ENCODE peak calls at places on chromosomes 3 and 15, in six cellular contexts. F is ovary, X is vagina, L is cardiac muscle cell, I is tibial artery, Y is stomach. J is an unnamed sample.

GRCh38 chr3:12227833-12228232 is 61.0 kb upstream of the PPARG start:
- DNase-seq in L (peak; percentile 92), X (no peak), F (no peak), Y (no peak), I (no peak), J (no peak)

GRCh38 chr15:81016253-81017068 is 15.7 kb downstream of the TLNRD1 start:
- DNase-seq in L (no peak), Y (no peak), F (no peak), I (no peak), X (no peak), J (no peak)

GRCh38 chr15:50148362-50148963 is 29.4 kb upstream of the ATP8B4 start:
- DNase-seq in X (no peak), Y (no peak), F (no peak), L (peak; percentile 87), I (no peak), J (peak; percentile 35)

GRCh38 chr3:33117461-33117860 is 3.6 kb downstream of the CRTAP start:
- DNase-seq in Y (no peak), X (no peak), I (no peak), F (no peak), L (no peak), J (no peak)

GRCh38 chr15:39920510-39921273 is 626 bp upstream of the GPR176 start:
- DNase-seq in Y (peak; percentile 74), F (peak; percentile 85), X (no peak), L (peak; percentile 87), I (peak; percentile 89), J (peak; percentile 86)

GRCh38 chr3:127035672-127036071 is 52.8 kb downstream of the PLXNA1 start:
- DNase-seq in F (peak; percentile 84), L (peak; percentile 91), I (peak; percentile 86), X (no peak), Y (peak; percentile 82), J (peak; percentile 38)

GRCh38 chr3:187870360-187871203 is 125.3 kb upstream of the BCL6 start:
- DNase-seq in I (no peak), Y (no peak), X (no peak), F (no peak), L (no peak), J (no peak)

GRCh38 chr3:70832811-70833509 is 520.5 kb upstream of the MDFIC2 start:
- DNase-seq in X (no peak), Y (no peak), L (peak; percentile 81), I (no peak), F (no peak), J (no peak)

GRCh38 chr15:70902105-70902504 is 9.5 kb downstream of the LRRC49 start:
- DNase-seq in X (no peak), L (peak; percentile 74), F (no peak), Y (no peak), I (no peak), J (no peak)

GRCh38 chr15:24745276-24745675 is 69.7 kb downstream of the NPAP1 start:
- DNase-seq in F (no peak), Y (no peak), I (no peak), L (no peak), X (no peak), J (no peak)

GRCh38 chr3:113745273-113746068 is 578 bp downstream of the NAA50 start:
- DNase-seq in I (peak; percentile 84), X (peak; percentile 91), Y (peak; percentile 70), L (peak; percentile 89), F (peak; percentile 67), J (peak; percentile 75)
- H3K4me1 ChIP-seq in I (peaks cover 25% of the 10 kb centered on the region), X (peaks cover 66% of the 10 kb centered on the region), Y (peaks cover 72% of the 10 kb centered on the region), L (peaks cover 18% of the 10 kb centered on the region), F (peaks cover 7% of the 10 kb centered on the region), J (no peaks in the 10 kb centered on the region)

GRCh38 chr3:120622870-120623718 is 27.0 kb downstream of the NDUFB4 start:
- DNase-seq in F (no peak), Y (no peak), X (no peak), L (no peak), I (no peak), J (peak; percentile 61)
- H3K4me1 ChIP-seq in F (no peaks in the 10 kb centered on the region), Y (no peaks in the 10 kb centered on the region), X (no peaks in the 10 kb centered on the region), L (no peaks in the 10 kb centered on the region), I (no peaks in the 10 kb centered on the region), J (no peaks in the 10 kb centered on the region)

GRCh38 chr3:65733459-65733858 is 305.3 kb downstream of the MAGI1 start:
- DNase-seq in F (no peak), L (no peak), Y (no peak), X (no peak), I (no peak), J (no peak)
- H3K4me1 ChIP-seq in F (no peaks in the 10 kb centered on the region), L (peaks cover 3% of the 10 kb centered on the region), Y (peaks cover 25% of the 10 kb centered on the region), X (peaks cover 9% of the 10 kb centered on the region), I (peaks cover 11% of the 10 kb centered on the region), J (peaks cover 17% of the 10 kb centered on the region)

GRCh38 chr15:98683821-98684220 is 35.5 kb downstream of the IGF1R start:
- DNase-seq in Y (no peak), I (no peak), F (no peak), X (no peak), L (no peak), J (no peak)
- H3K4me1 ChIP-seq in Y (peaks cover 67% of the 10 kb centered on the region), I (peaks cover 29% of the 10 kb centered on the region), F (peaks cover 27% of the 10 kb centered on the region), X (peaks cover 84% of the 10 kb centered on the region), L (peaks cover 22% of the 10 kb centered on the region), J (peaks cover 39% of the 10 kb centered on the region)

DNA sequence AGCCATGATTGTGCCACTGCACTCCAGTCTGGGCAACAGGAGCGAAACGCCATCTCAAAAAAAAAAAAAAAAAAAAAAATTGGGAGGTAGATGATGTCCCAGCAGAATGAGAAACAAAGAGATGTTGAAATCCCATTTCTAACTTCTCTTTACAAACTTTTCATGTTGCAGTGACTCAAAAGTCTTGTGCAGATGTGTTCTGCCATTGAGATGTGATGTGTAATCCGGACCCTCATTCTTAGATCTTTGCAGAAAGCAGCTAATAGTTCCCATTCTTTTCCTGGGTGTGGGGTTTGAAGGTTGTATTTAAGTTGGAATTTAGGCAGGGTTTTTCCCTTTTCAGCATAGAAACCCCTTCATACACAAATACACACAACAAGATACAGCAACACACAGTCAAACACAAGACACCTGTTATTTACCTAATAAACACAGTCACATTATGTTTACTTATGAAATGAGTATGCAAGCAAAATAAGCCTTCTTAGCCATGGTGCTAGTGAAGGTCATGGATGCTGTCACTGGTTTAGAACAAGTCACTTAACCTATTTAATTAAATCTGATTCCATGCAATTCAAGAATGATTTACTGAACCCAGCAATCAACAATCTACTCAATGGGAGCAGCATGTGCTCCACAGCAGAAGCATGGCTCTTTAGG is 14.9 kb downstream of the SIAH2 start:
- DNase-seq in Y (no peak), L (no peak), I (no peak), F (no peak), X (no peak), J (no peak)
- H3K4me1 ChIP-seq in Y (peaks cover 100% of the 10 kb centered on the region), L (peaks cover 7% of the 10 kb centered on the region), I (peaks cover 40% of the 10 kb centered on the region), F (peaks cover 36% of the 10 kb centered on the region), X (peaks cover 100% of the 10 kb centered on the region), J (no peaks in the 10 kb centered on the region)

DNA sequence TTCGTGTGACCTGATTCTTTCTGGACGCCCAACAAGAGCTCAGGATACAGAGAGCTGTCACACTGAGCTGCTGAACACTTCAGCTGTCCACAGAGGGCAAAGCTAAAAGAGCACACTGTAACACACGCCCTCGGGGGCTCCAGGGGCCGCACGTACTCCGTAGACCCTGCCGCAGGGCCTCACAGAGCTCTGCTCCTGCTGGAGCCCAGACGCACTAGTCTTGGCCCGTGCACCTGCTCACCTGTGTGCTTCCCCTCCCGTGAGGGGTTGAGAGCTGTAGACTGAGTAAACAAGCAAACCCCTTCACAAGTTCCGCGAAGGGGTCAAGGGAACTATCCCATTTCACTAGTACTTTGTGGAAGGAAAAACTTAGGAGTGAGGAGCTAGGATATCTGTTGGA is 30.7 kb upstream of the TUSC7 start:
- DNase-seq in F (no peak), I (no peak), L (no peak), Y (no peak), X (no peak), J (no peak)
- H3K4me1 ChIP-seq in F (no peaks in the 10 kb centered on the region), I (no peaks in the 10 kb centered on the region), L (no peaks in the 10 kb centered on the region), Y (no peaks in the 10 kb centered on the region), X (no peaks in the 10 kb centered on the region), J (no peaks in the 10 kb centered on the region)

DNA sequence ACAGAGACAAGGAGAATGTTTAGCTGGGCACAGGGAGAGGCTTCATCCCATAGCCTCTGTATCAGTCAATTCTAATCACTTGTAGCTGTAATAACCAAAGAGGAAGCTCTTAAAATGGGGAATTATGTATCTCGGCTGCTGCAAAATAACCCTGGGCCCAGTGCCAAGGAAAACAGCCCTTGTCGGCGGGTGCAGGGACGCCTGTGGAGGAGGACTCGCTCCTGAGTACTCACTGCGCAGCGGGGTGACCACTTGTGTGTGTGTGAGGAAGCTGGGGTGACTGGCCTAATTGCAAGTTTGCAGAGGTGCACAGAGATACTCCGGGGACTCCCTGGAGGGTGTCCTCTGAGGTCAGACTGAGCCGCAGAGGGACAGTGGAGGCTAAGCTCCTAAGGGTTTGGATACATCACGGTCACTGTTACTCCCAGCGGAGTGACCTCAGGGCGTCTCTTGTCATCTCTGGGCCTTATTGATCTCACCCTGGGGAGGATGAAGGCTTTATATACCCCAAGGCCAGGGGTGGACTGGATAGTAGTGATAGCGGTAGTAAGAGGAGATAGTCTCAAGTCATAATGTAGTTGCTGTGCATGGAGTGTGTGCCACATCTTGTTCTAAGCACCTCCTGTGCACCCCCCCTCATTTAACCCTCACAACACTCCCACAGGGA is 37.2 kb downstream of the SLC6A6 start:
- DNase-seq in L (peak; percentile 76), Y (peak; percentile 84), I (peak; percentile 81), X (no peak), F (peak; percentile 74), J (peak; percentile 81)
- H3K4me1 ChIP-seq in L (peaks cover 16% of the 10 kb centered on the region), Y (peaks cover 75% of the 10 kb centered on the region), I (peaks cover 16% of the 10 kb centered on the region), X (peaks cover 49% of the 10 kb centered on the region), F (peaks cover 33% of the 10 kb centered on the region), J (peaks cover 27% of the 10 kb centered on the region)

GRCh38 chr15:99582508-99582960 is 16.8 kb downstream of the MEF2A start:
- DNase-seq in F (no peak), L (no peak), X (no peak), I (no peak), Y (no peak), J (no peak)
- H3K4me1 ChIP-seq in F (peaks cover 2% of the 10 kb centered on the region), L (peaks cover 60% of the 10 kb centered on the region), X (peaks cover 49% of the 10 kb centered on the region), I (peaks cover 28% of the 10 kb centered on the region), Y (peaks cover 58% of the 10 kb centered on the region), J (no peaks in the 10 kb centered on the region)

J was measured in BE2C.